ENCODE peak calls at places on chromosomes 11 and 22, in seven cellular contexts. D is iris pigment epithelial cell, I is fibroblast of the conjunctiva, S is tibial artery, T is NCI-H1105 treated with DMSO at 0.1 percent for 48 hours, F is OCI-LY7, M is NCI-H1417. A is an unnamed sample.

GRCh38 chr11:7524831-7525230 is 11.0 kb downstream of the PPFIBP2 start:
- DNase-seq in S (no peak), M (no peak), T (no peak), I (no peak), D (no peak), F (peak; percentile 45), A (no peak)

GRCh38 chr22:30178180-30179126 is 68.1 kb downstream of the LIF start:
- DNase-seq in I (no peak), M (no peak), T (no peak), S (no peak), D (no peak), F (no peak), A (no peak)

GRCh38 chr11:118841469-118842222 is 42.0 kb upstream of the CXCR5 start:
- DNase-seq in S (no peak), F (peak; percentile 34), I (no peak), M (no peak), T (no peak), D (no peak), A (no peak)

GRCh38 chr11:114219559-114220349 is 76.4 kb upstream of the NNMT start:
- DNase-seq in F (no peak), M (no peak), D (peak; percentile 93), I (peak; percentile 62), S (no peak), T (no peak), A (peak; percentile 66)

GRCh38 chr22:44964722-44965078 is 45.1 kb downstream of the PHF21B start:
- DNase-seq in S (no peak), D (no peak), I (no peak), F (no peak), T (no peak), M (no peak), A (no peak)

GRCh38 chr11:41533761-41534160 is 74.3 kb upstream of the LRRC4C start:
- DNase-seq in M (no peak), I (no peak), F (no peak), D (no peak), S (no peak), T (no peak), A (no peak)

GRCh38 chr11:64000026-64000739 is 13.9 kb downstream of the OTUB1 start:
- DNase-seq in S (peak; percentile 76), I (peak; percentile 46), D (peak; percentile 65), M (no peak), F (peak; percentile 71), T (peak; percentile 11), A (no peak)

GRCh38 chr11:35617687-35618496 is at the start of gene FJX1:
- DNase-seq in S (peak; percentile 68), F (no peak), D (peak; percentile 91), M (peak; percentile 78), I (peak; percentile 75), T (peak; percentile 14), A (peak; percentile 91)

GRCh38 chr22:41550952-41551491 is 6.8 kb upstream of the POLR3H start:
- DNase-seq in D (no peak), S (no peak), T (no peak), F (no peak), I (no peak), M (no peak), A (no peak)

GRCh38 chr11:114166897-114167323 is 107.4 kb downstream of the ZBTB16 start:
- DNase-seq in T (peak; percentile 97), D (peak; percentile 90), S (peak; percentile 62), I (peak; percentile 92), M (peak; percentile 63), F (peak; percentile 28), A (peak; percentile 57)

GRCh38 chr11:34373727-34374126 is 15.9 kb upstream of the ABTB2 start:
- DNase-seq in F (no peak), D (no peak), M (no peak), T (no peak), S (no peak), I (no peak), A (no peak)

GRCh38 chr11:109972181-109972715 is 120.9 kb upstream of the ZC3H12C start:
- DNase-seq in S (no peak), F (peak; percentile 80), I (no peak), M (no peak), T (no peak), D (no peak), A (no peak)

GRCh38 chr11:10397226-10397987 is 57.7 kb upstream of the AMPD3 start:
- DNase-seq in F (no peak), M (no peak), T (no peak), D (peak; percentile 49), I (no peak), S (no peak), A (no peak)

GRCh38 chr11:44834846-44835245 is 108.1 kb downstream of the TSPAN18 start:
- DNase-seq in D (no peak), F (no peak), T (no peak), M (no peak), S (no peak), I (no peak), A (no peak)

GRCh38 chr22:48644108-48644507 is 1183.6 kb downstream of the BRD1 start:
- DNase-seq in F (no peak), T (no peak), D (no peak), I (no peak), S (no peak), M (no peak), A (peak; percentile 31)

GRCh38 chr22:21937041-21937820 is 15.4 kb downstream of the PPM1F start:
- DNase-seq in D (no peak), T (no peak), M (no peak), I (no peak), S (peak; percentile 72), F (no peak), A (no peak)

GRCh38 chr22:29704528-29705285 is 15.1 kb upstream of the CABP7 start:
- DNase-seq in T (peak; percentile 24), I (no peak), D (peak; percentile 76), M (peak; percentile 56), S (no peak), F (peak; percentile 24), A (peak; percentile 34)

GRCh38 chr22:24455039-24455438 is 27.6 kb downstream of the ADORA2A start:
- DNase-seq in D (no peak), F (no peak), S (no peak), I (no peak), M (no peak), T (no peak), A (no peak)

GRCh38 chr11:129785383-129786111 is 30.1 kb upstream of the TMEM45B start:
- DNase-seq in S (no peak), M (peak; percentile 35), D (peak; percentile 8), I (no peak), T (peak; percentile 49), F (peak; percentile 2), A (no peak)

GRCh38 chr11:6320411-6321207 is at the start of gene CAVIN3:
- DNase-seq in F (no peak), M (no peak), D (peak; percentile 84), I (peak; percentile 78), T (no peak), S (peak; percentile 95), A (peak; percentile 16)

GRCh38 chr11:30128269-30128932 is 102.4 kb upstream of the FSHB start:
- DNase-seq in I (peak; percentile 61), D (peak; percentile 62), S (no peak), F (peak; percentile 37), M (peak; percentile 5), T (peak; percentile 27), A (peak; percentile 82)

GRCh38 chr22:23248583-23248982 is 68.3 kb downstream of the BCR start:
- DNase-seq in T (no peak), M (peak; percentile 0), F (no peak), I (no peak), S (no peak), D (peak; percentile 73), A (no peak)

GRCh38 chr11:134524876-134525845 is 113.1 kb upstream of the B3GAT1 start:
- DNase-seq in F (no peak), T (no peak), S (peak; percentile 48), D (no peak), I (no peak), M (no peak), A (no peak)

GRCh38 chr11:19435306-19435989 is 194.7 kb upstream of the E2F8 start:
- DNase-seq in I (no peak), S (no peak), T (no peak), M (no peak), F (no peak), D (no peak), A (no peak)

GRCh38 chr11:133936136-133936535 is 20.6 kb downstream of the IGSF9B start:
- DNase-seq in I (no peak), S (no peak), D (no peak), M (no peak), T (no peak), F (no peak), A (no peak)

GRCh38 chr22:32255217-32255616 is at the start of gene SLC5A4:
- DNase-seq in F (no peak), D (no peak), I (no peak), S (no peak), M (no peak), T (no peak), A (no peak)

GRCh38 chr11:12801976-12802375 is 127.8 kb downstream of the TEAD1 start:
- DNase-seq in D (no peak), I (no peak), F (no peak), T (no peak), M (no peak), S (no peak), A (no peak)

GRCh38 chr11:61121917-61122316 is 19.6 kb downstream of the CD5 start:
- DNase-seq in S (no peak), D (no peak), M (no peak), T (no peak), I (no peak), F (no peak), A (peak; percentile 8)

GRCh38 chr11:86687083-86687799 is 14.8 kb upstream of the ME3 start:
- DNase-seq in I (no peak), F (no peak), T (no peak), D (no peak), M (no peak), S (no peak), A (no peak)

GRCh38 chr22:32232447-32232846 is 22.7 kb downstream of the SLC5A4 start:
- DNase-seq in S (no peak), F (no peak), D (no peak), I (no peak), M (no peak), T (no peak), A (no peak)

GRCh38 chr11:123672568-123672967 is 18.1 kb upstream of the SCN3B start:
- DNase-seq in T (no peak), M (no peak), S (no peak), D (no peak), F (no peak), I (no peak), A (no peak)

GRCh38 chr11:34986883-34987525 is 70.6 kb downstream of the PDHX start:
- DNase-seq in I (no peak), T (no peak), F (no peak), D (no peak), S (no peak), M (no peak), A (no peak)

GRCh38 chr11:127074151-127074761 is 73.7 kb upstream of the KIRREL3 start:
- DNase-seq in D (no peak), S (no peak), I (no peak), F (peak; percentile 77), M (peak; percentile 26), T (peak; percentile 42), A (peak; percentile 71)

GRCh38 chr11:116853461-116854073 is 16.1 kb upstream of the APOA1 start:
- DNase-seq in F (peak; percentile 71), M (no peak), S (no peak), T (no peak), D (peak; percentile 97), I (no peak), A (peak; percentile 94)

GRCh38 chr11:127063191-127063590 is 62.6 kb upstream of the KIRREL3 start:
- DNase-seq in I (no peak), D (no peak), T (no peak), M (no peak), S (no peak), F (no peak), A (no peak)

GRCh38 chr22:20940904-20941385 is 23.7 kb downstream of the CRKL start:
- DNase-seq in S (no peak), I (no peak), D (no peak), T (no peak), M (no peak), F (no peak), A (no peak)

GRCh38 chr11:17730608-17731462 is 3.7 kb upstream of the KCNC1 start:
- DNase-seq in I (peak; percentile 68), S (peak; percentile 78), M (peak; percentile 82), D (peak; percentile 65), F (peak; percentile 59), T (peak; percentile 96), A (peak; percentile 77)

GRCh38 chr11:612201-612960 is 3.4 kb downstream of the IRF7 start:
- DNase-seq in S (no peak), F (peak; percentile 24), D (peak; percentile 22), I (no peak), M (no peak), T (peak; percentile 56), A (peak; percentile 22)

A was measured in A172.